ENCODE peak calls at places on chromosomes 1 and 21, in seven cellular contexts. One of them, this sample, is unnamed.

GRCh38 chr1:155186955-155187891 is 13.6 kb downstream of the TRIM46 start:
- DNase-seq in fibroblast of lung: no peak
- DNase-seq in HEK293T: no peak
- DNase-seq in activated T-cell treated with anti-CD3 and anti-CD28 coated beads for 24 hours: no peak
- DNase-seq in CD4-positive, CD25-positive, alpha-beta regulatory T cell: no peak
- DNase-seq in caudate nucleus: no peak
- DNase-seq in prostate gland: no peak
- DNase-seq in this sample: no peak

GRCh38 chr21:34023691-34024381 is 49.5 kb upstream of the MRPS6 start:
- DNase-seq in fibroblast of lung: no peak
- DNase-seq in HEK293T: no peak
- DNase-seq in activated T-cell treated with anti-CD3 and anti-CD28 coated beads for 24 hours: no peak
- DNase-seq in CD4-positive, CD25-positive, alpha-beta regulatory T cell: no peak
- DNase-seq in caudate nucleus: no peak
- DNase-seq in prostate gland: no peak
- DNase-seq in this sample: no peak

GRCh38 chr21:45318556-45319341 is 31.1 kb upstream of the POFUT2 start:
- DNase-seq in fibroblast of lung: peak; percentile 83
- DNase-seq in HEK293T: no peak
- DNase-seq in activated T-cell treated with anti-CD3 and anti-CD28 coated beads for 24 hours: no peak
- DNase-seq in CD4-positive, CD25-positive, alpha-beta regulatory T cell: no peak
- DNase-seq in caudate nucleus: no peak
- DNase-seq in prostate gland: no peak
- DNase-seq in this sample: no peak

GRCh38 chr1:53593758-53594380 is 134.7 kb downstream of the DMRTB1 start:
- DNase-seq in fibroblast of lung: peak; percentile 27
- DNase-seq in HEK293T: no peak
- DNase-seq in activated T-cell treated with anti-CD3 and anti-CD28 coated beads for 24 hours: no peak
- DNase-seq in CD4-positive, CD25-positive, alpha-beta regulatory T cell: no peak
- DNase-seq in caudate nucleus: no peak
- DNase-seq in prostate gland: no peak
- DNase-seq in this sample: no peak

GRCh38 chr21:43603641-43604504 is 55.4 kb downstream of the HSF2BP start:
- DNase-seq in fibroblast of lung: peak; percentile 41
- DNase-seq in HEK293T: no peak
- DNase-seq in activated T-cell treated with anti-CD3 and anti-CD28 coated beads for 24 hours: no peak
- DNase-seq in CD4-positive, CD25-positive, alpha-beta regulatory T cell: no peak
- DNase-seq in caudate nucleus: no peak
- DNase-seq in prostate gland: no peak
- DNase-seq in this sample: no peak

GRCh38 chr21:43866659-43867331 is 1.8 kb downstream of the AGPAT3 start:
- DNase-seq in fibroblast of lung: no peak
- DNase-seq in HEK293T: no peak
- DNase-seq in activated T-cell treated with anti-CD3 and anti-CD28 coated beads for 24 hours: peak; percentile 37
- DNase-seq in CD4-positive, CD25-positive, alpha-beta regulatory T cell: peak; percentile 32
- DNase-seq in caudate nucleus: no peak
- DNase-seq in prostate gland: peak; percentile 33
- DNase-seq in this sample: no peak

GRCh38 chr1:220699044-220699443 is 8.9 kb downstream of the C1orf115 start:
- DNase-seq in fibroblast of lung: no peak
- DNase-seq in HEK293T: no peak
- DNase-seq in activated T-cell treated with anti-CD3 and anti-CD28 coated beads for 24 hours: no peak
- DNase-seq in CD4-positive, CD25-positive, alpha-beta regulatory T cell: no peak
- DNase-seq in caudate nucleus: no peak
- DNase-seq in prostate gland: no peak
- DNase-seq in this sample: no peak

GRCh38 chr1:216843426-216843825 is 120.2 kb upstream of the ESRRG start:
- DNase-seq in fibroblast of lung: no peak
- DNase-seq in HEK293T: no peak
- DNase-seq in activated T-cell treated with anti-CD3 and anti-CD28 coated beads for 24 hours: no peak
- DNase-seq in CD4-positive, CD25-positive, alpha-beta regulatory T cell: no peak
- DNase-seq in caudate nucleus: no peak
- DNase-seq in prostate gland: no peak
- DNase-seq in this sample: no peak

GRCh38 chr1:18289597-18289996 is 182.0 kb downstream of the IGSF21 start:
- DNase-seq in fibroblast of lung: no peak
- DNase-seq in HEK293T: no peak
- DNase-seq in activated T-cell treated with anti-CD3 and anti-CD28 coated beads for 24 hours: no peak
- DNase-seq in CD4-positive, CD25-positive, alpha-beta regulatory T cell: no peak
- DNase-seq in caudate nucleus: no peak
- DNase-seq in prostate gland: no peak
- DNase-seq in this sample: no peak

GRCh38 chr1:117061986-117062415 is 1.9 kb downstream of the TTF2 start:
- DNase-seq in fibroblast of lung: peak; percentile 45
- DNase-seq in HEK293T: no peak
- DNase-seq in activated T-cell treated with anti-CD3 and anti-CD28 coated beads for 24 hours: no peak
- DNase-seq in CD4-positive, CD25-positive, alpha-beta regulatory T cell: no peak
- DNase-seq in caudate nucleus: no peak
- DNase-seq in prostate gland: no peak
- DNase-seq in this sample: no peak

GRCh38 chr1:14686701-14687100 is 88.2 kb downstream of the KAZN start:
- DNase-seq in fibroblast of lung: no peak
- DNase-seq in HEK293T: no peak
- DNase-seq in activated T-cell treated with anti-CD3 and anti-CD28 coated beads for 24 hours: no peak
- DNase-seq in CD4-positive, CD25-positive, alpha-beta regulatory T cell: no peak
- DNase-seq in caudate nucleus: no peak
- DNase-seq in prostate gland: no peak
- DNase-seq in this sample: no peak

GRCh38 chr1:16172964-16173446 is 17.1 kb upstream of the EPHA2 start:
- DNase-seq in fibroblast of lung: peak; percentile 51
- DNase-seq in HEK293T: no peak
- DNase-seq in activated T-cell treated with anti-CD3 and anti-CD28 coated beads for 24 hours: no peak
- DNase-seq in CD4-positive, CD25-positive, alpha-beta regulatory T cell: no peak
- DNase-seq in caudate nucleus: no peak
- DNase-seq in prostate gland: no peak
- DNase-seq in this sample: no peak

This sample was measured in stimulated activated naive B cell treated with anti-CD40 and anti-IgM and Interleukin-4, amounts not matched to agents 10 μg/mL and 1 μg/mL and 100 μg/mL, for 72 hours.